ENCODE peak calls at places on chromosome 21, in seven cellular contexts. B is K562; W is uterus; I is endodermal cell; Y is GM23248; A is psoas muscle; V is CD4-positive, CD25-positive, alpha-beta regulatory T cell. M is an unnamed sample.

GRCh38 chr21:20971296-20971921 is 26.8 kb upstream of the NCAM2 start:
- DNase-seq in B (peak; percentile 59), W (no peak), I (peak; percentile 73), Y (peak; percentile 76), A (peak; percentile 56), V (no peak), M (peak; percentile 62)

GRCh38 chr21:17334478-17334877 is 178.4 kb upstream of the CXADR start:
- DNase-seq in B (no peak), W (no peak), I (no peak), Y (no peak), A (no peak), V (no peak), M (no peak)

GRCh38 chr21:28822882-28823335 is 169.8 kb downstream of the LTN1 start:
- DNase-seq in B (no peak), W (peak; percentile 22), I (no peak), Y (peak; percentile 64), A (no peak), V (no peak), M (no peak)

GRCh38 chr21:36744560-36745231 is 45.8 kb downstream of the SIM2 start:
- DNase-seq in B (no peak), W (no peak), I (no peak), Y (no peak), A (no peak), V (no peak), M (no peak)

GRCh38 chr21:39694750-39695149 is 50.2 kb upstream of the IGSF5 start:
- DNase-seq in B (no peak), W (no peak), I (peak; percentile 2), Y (no peak), A (no peak), V (no peak), M (no peak)

GRCh38 chr21:29649370-29649963 is 290.3 kb downstream of the GRIK1 start:
- DNase-seq in B (peak; percentile 96), W (no peak), I (no peak), Y (no peak), A (no peak), V (no peak), M (no peak)

GRCh38 chr21:14076143-14076806 is 134.5 kb downstream of the LIPI start:
- DNase-seq in B (no peak), W (no peak), I (no peak), Y (peak; percentile 6), A (no peak), V (no peak), M (no peak)

GRCh38 chr21:16942703-16943102 is 570.1 kb upstream of the CXADR start:
- DNase-seq in B (no peak), W (no peak), I (peak; percentile 72), Y (peak; percentile 46), A (no peak), V (no peak), M (no peak)

GRCh38 chr21:14979264-14979663 is 85.5 kb downstream of the NRIP1 start:
- DNase-seq in B (no peak), W (no peak), I (no peak), Y (no peak), A (no peak), V (no peak), M (no peak)

GRCh38 chr21:21383126-21383525 is 384.9 kb downstream of the NCAM2 start:
- DNase-seq in B (no peak), W (no peak), I (no peak), Y (peak; percentile 46), A (no peak), V (no peak), M (no peak)

GRCh38 chr21:34912022-34912933 is 136.8 kb downstream of the RUNX1 start:
- DNase-seq in B (no peak), W (no peak), I (no peak), Y (peak; percentile 20), A (no peak), V (no peak), M (no peak)

GRCh38 chr21:37503848-37504467 is 137.4 kb downstream of the DYRK1A start:
- DNase-seq in B (no peak), W (no peak), I (no peak), Y (peak; percentile 66), A (no peak), V (no peak), M (no peak)

GRCh38 chr21:27571706-27572105 is 604.8 kb upstream of the ADAMTS5 start:
- DNase-seq in B (no peak), W (no peak), I (no peak), Y (peak; percentile 67), A (no peak), V (no peak), M (no peak)

GRCh38 chr21:34602061-34602460 is 12.9 kb downstream of the RCAN1 start:
- DNase-seq in B (no peak), W (no peak), I (peak; percentile 21), Y (no peak), A (no peak), V (no peak), M (no peak)

GRCh38 chr21:17802568-17802967 is 16.6 kb downstream of the C21orf91 start:
- DNase-seq in B (no peak), W (no peak), I (no peak), Y (peak; percentile 38), A (no peak), V (no peak), M (no peak)

GRCh38 chr21:30829659-30830058 is at the start of gene KRTAP7-1:
- DNase-seq in B (no peak), W (no peak), I (no peak), Y (no peak), A (no peak), V (no peak), M (no peak)

GRCh38 chr21:25997788-25998611 is 172.6 kb downstream of the APP start:
- DNase-seq in B (no peak), W (no peak), I (peak; percentile 74), Y (no peak), A (no peak), V (no peak), M (no peak)

GRCh38 chr21:25995283-25995682 is 175.3 kb downstream of the APP start:
- DNase-seq in B (no peak), W (no peak), I (no peak), Y (no peak), A (no peak), V (no peak), M (no peak)

GRCh38 chr21:26001356-26001755 is 169.2 kb downstream of the APP start:
- DNase-seq in B (peak; percentile 9), W (no peak), I (no peak), Y (no peak), A (no peak), V (no peak), M (no peak)

GRCh38 chr21:26003428-26003827 is 167.1 kb downstream of the APP start:
- DNase-seq in B (no peak), W (no peak), I (no peak), Y (no peak), A (no peak), V (no peak), M (no peak)

DNA sequence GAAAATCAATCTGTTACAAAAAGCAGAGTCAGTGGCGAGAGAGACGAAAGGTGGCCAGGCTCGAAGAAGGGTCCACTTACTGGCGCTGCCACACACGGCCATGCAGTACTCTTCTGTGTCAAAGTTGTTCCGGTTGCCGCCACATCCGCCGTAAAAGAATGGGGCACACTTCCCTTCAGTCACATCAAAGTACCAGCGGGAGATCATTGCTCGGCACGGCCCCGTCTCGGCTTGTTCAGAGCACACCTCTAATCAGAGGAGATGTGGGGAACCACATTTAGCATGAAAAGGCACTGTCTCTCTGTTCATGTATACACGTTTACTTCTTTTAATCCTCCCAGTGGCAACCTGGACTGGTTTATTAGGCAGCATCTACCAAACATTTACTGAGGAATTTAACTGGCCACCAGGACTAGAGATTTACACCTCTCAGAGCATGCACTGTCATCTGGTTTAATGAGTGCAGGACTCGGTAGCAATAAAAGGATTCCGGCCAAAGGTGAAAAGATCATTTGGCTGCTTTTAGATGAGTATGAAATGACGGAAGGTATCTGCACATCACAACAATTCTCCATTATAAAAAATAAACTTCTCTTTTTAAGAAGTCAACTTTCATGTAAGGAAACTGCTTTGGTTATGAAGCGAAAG is 170.5 kb downstream of the APP start:
- DNase-seq in B (no peak), W (no peak), I (no peak), Y (no peak), A (peak; percentile 49), V (no peak), M (no peak)
- H3K27ac ChIP-seq in B (no peak overlapping the region), W (no peak overlapping the region), I (peak overlapping the region; percentile 19), Y (no peak overlapping the region), A (no peak overlapping the region), V (no peak overlapping the region), M (no peak overlapping the region)

GRCh38 chr21:45598109-45598508 is 45.4 kb upstream of the PCBP3 start:
- DNase-seq in B (no peak), W (no peak), I (no peak), Y (no peak), A (no peak), V (no peak), M (no peak)

GRCh38 chr21:45595574-45596295 is 47.8 kb upstream of the PCBP3 start:
- DNase-seq in B (no peak), W (no peak), I (no peak), Y (no peak), A (no peak), V (no peak), M (peak; percentile 38)

GRCh38 chr21:45598666-45599065 is 44.9 kb upstream of the PCBP3 start:
- DNase-seq in B (no peak), W (no peak), I (no peak), Y (no peak), A (no peak), V (no peak), M (no peak)

GRCh38 chr21:45594721-45595489 is 48.6 kb upstream of the PCBP3 start:
- DNase-seq in B (no peak), W (no peak), I (no peak), Y (no peak), A (no peak), V (no peak), M (no peak)

DNA sequence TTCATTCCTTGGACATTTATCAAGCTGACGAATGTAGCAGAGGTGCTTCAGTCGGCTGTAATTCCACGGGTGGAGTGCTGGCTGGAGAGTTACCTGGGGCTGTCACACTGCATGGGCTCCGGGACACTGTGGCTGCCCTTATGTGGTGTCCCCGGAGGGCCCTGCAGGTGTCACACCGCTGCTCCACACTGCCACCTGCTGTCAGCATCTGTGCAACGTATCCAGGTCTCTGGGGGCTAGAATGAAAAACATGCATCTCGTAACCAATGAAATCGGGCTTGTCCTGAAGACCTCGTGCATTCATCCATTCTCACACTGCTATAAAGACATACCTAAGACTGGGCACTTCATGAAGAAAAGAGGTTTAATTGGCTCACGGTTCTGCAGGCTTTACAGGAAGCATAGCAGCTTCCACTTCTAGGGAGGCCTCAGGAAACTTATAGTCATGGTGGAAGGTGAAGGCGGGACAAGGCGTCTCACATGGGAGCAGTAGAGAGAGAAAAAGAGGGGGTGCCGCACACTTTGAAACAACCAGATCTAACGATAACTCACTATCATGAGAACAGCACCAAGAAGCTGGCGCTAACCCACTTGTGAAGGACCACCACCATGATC is 46.7 kb upstream of the PCBP3 start:
- DNase-seq in B (peak; percentile 86), W (peak; percentile 55), I (peak; percentile 94), Y (peak; percentile 65), A (peak; percentile 75), V (peak; percentile 72), M (peak; percentile 86)
- H3K27ac ChIP-seq in B (no peak overlapping the region), W (no peak overlapping the region), I (no peak overlapping the region), Y (no peak overlapping the region), A (no peak overlapping the region), V (no peak overlapping the region), M (no peak overlapping the region)

GRCh38 chr21:32770514-32771133 is 931 bp downstream of the PAXBP1 start:
- DNase-seq in B (peak; percentile 17), W (no peak), I (no peak), Y (peak; percentile 62), A (no peak), V (peak; percentile 2), M (no peak)
- H3K27ac ChIP-seq in B (peak overlapping the region; percentile 90), W (peak overlapping the region; percentile 89), I (peak overlapping the region; percentile 96), Y (peak overlapping the region; percentile 85), A (peak overlapping the region; percentile 90), V (peak overlapping the region; percentile 83), M (peak overlapping the region; percentile 86)

GRCh38 chr21:42533963-42534355 is 20.3 kb downstream of the SLC37A1 start:
- DNase-seq in B (no peak), W (no peak), I (peak; percentile 22), Y (no peak), A (no peak), V (no peak), M (no peak)
- H3K27ac ChIP-seq in B (no peak overlapping the region), W (no peak overlapping the region), I (no peak overlapping the region), Y (no peak overlapping the region), A (peak overlapping the region; percentile 88), V (no peak overlapping the region), M (no peak overlapping the region)

M was measured in right cardiac atrium.